ENCODE peak calls at places on chromosome 2, in six cellular contexts. W is nephron progenitor cell, H is DND-41, P is heart left ventricle, K is NB4, L is osteocyte. Z is an unnamed sample.

GRCh38 chr2:95079455-95079776 is 42.2 kb downstream of the MRPS5 start:
- DNase-seq in L (no peak), H (no peak), W (no peak), K (no peak), P (no peak), Z (no peak)

GRCh38 chr2:97759727-97760407 is 46.5 kb downstream of the ZAP70 start:
- DNase-seq in W (no peak), H (no peak), K (no peak), L (no peak), P (no peak), Z (no peak)

GRCh38 chr2:232435375-232435648 is 20.6 kb upstream of the ALPI start:
- DNase-seq in L (no peak), W (no peak), H (no peak), P (no peak), K (no peak), Z (no peak)

GRCh38 chr2:28128281-28128950 is 237.9 kb downstream of the BABAM2 start:
- DNase-seq in L (no peak), W (no peak), K (no peak), H (no peak), P (no peak), Z (no peak)

GRCh38 chr2:185990861-185991525 is 252.4 kb downstream of the FSIP2 start:
- DNase-seq in L (no peak), W (no peak), K (peak; percentile 7), H (no peak), P (no peak), Z (no peak)

GRCh38 chr2:230423851-230424458 is 8.0 kb downstream of the SP100 start:
- DNase-seq in H (no peak), K (no peak), L (no peak), W (no peak), P (no peak), Z (no peak)

GRCh38 chr2:196191541-196191940 is 20.2 kb upstream of the STK17B start:
- DNase-seq in K (no peak), H (no peak), W (no peak), L (no peak), P (no peak), Z (no peak)

GRCh38 chr2:119311831-119312230 is 54.8 kb downstream of the C2orf76 start:
- DNase-seq in P (no peak), H (no peak), L (no peak), K (no peak), W (no peak), Z (no peak)

GRCh38 chr2:19046986-19047780 is 311.2 kb downstream of the OSR1 start:
- DNase-seq in H (no peak), P (no peak), L (no peak), K (no peak), W (no peak), Z (no peak)

GRCh38 chr2:171248205-171248662 is 87.5 kb upstream of the TLK1 start:
- DNase-seq in P (no peak), W (no peak), K (peak; percentile 64), H (peak; percentile 67), L (no peak), Z (no peak)

GRCh38 chr2:215137741-215138340 is 585 bp downstream of the ABCA12 start:
- DNase-seq in L (no peak), P (no peak), W (no peak), H (no peak), K (no peak), Z (no peak)

GRCh38 chr2:175147196-175147595 is 20.8 kb downstream of the ATF2 start:
- DNase-seq in W (no peak), P (no peak), K (no peak), L (no peak), H (no peak), Z (no peak)

GRCh38 chr2:223779877-223780276 is 57.5 kb downstream of the AP1S3 start:
- DNase-seq in K (peak; percentile 76), W (no peak), H (peak; percentile 45), L (no peak), P (no peak), Z (peak; percentile 20)

GRCh38 chr2:239549711-239550265 is 149.0 kb upstream of the HDAC4 start:
- DNase-seq in P (no peak), K (no peak), W (no peak), L (no peak), H (peak; percentile 49), Z (no peak)

GRCh38 chr2:104046466-104046865 is 807.4 kb upstream of the POU3F3 start:
- DNase-seq in L (no peak), W (no peak), K (no peak), P (no peak), H (no peak), Z (no peak)

GRCh38 chr2:3102915-3103569 is 274.6 kb downstream of the EIPR1 start:
- DNase-seq in W (no peak), P (no peak), H (no peak), L (no peak), K (no peak), Z (no peak)

GRCh38 chr2:68690851-68691250 is 43.8 kb upstream of the ARHGAP25 start:
- DNase-seq in W (no peak), H (no peak), P (no peak), L (no peak), K (no peak), Z (no peak)
- TF ChIP-seq CTCF in W (no peak), H (no peak), P (no peak), L (no peak), K (no peak), Z (no peak)

DNA sequence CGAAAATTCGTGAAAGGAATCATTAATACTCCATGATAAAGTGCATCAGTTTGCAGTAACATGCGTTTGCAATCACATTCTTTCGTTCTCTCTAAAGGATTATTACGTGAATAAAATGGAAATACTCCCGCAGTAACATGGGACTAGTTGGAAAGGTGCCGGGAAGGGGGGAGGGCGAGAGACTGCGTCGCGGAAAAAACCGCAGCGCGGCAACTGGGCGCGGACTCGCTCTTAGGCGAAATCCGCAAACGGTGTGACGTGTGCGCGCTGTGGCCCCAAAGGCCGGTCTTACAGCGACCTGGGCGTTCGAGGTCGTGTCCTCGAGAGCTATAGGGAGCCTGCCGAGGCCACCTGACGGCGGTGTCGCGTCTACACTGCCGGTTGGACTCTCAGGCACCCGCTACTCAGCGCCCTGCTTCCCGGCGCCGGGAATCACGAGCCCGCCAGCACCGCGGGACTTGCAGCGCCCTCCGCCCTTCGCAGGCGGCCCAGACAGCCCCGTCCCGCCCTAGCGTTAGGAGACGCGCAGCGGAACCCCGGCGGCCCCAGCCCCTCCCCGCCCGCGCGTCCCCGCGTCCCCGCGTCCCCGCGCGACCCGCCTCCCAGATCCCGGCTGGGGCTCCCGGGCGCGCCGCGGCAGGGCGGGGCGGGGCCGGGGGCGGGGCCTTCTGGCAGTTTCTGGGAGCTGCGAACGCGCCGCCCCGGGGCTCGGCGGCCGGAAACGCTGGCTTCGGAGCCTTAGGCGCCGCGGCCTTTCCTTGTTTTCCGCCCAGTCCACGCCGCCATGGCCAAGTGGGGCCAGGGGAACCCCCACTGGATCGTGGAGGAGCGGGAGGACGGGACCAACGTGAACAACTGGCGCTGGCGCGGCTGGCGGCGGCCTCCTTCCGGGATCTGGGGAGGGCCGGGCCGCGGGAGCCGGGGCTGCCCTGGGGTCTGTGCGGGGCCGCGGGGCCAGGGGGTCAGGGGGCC is 15.1 kb downstream of the C2orf74 start:
- DNase-seq in L (peak; percentile 99), K (peak; percentile 95), H (peak; percentile 95), P (peak; percentile 98), W (peak; percentile 97), Z (peak; percentile 99)
- TF ChIP-seq CTCF in L (no peak), K (no peak), H (no peak), P (peak; percentile 33), W (no peak), Z (no peak)

DNA sequence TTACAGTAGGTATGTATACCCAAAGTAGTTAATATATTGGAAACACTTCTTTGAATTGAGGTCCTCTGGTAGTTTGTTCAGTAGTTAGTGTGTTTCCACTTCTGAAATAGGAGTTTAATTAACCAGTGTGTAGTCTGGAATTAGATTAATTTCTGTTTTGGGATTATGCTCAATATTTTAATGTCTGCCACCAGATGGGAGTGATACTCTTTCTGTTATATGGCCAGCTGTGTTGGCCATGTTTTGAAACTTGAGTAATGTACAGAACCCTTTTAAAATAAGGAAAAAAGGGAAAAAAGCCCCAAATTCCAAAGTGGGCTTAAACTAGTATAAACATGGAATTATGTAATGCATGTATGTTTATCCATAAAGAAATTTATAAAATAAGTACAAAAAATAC is 147.7 kb downstream of the CTNNA2 start:
- DNase-seq in H (no peak), W (no peak), P (no peak), L (no peak), K (no peak), Z (no peak)
- TF ChIP-seq CTCF in H (no peak), W (no peak), P (no peak), L (peak; percentile 54), K (no peak), Z (no peak)

GRCh38 chr2:54176577-54176976 is 61.2 kb downstream of the ACYP2 start:
- DNase-seq in P (peak; percentile 65), L (no peak), K (peak; percentile 40), H (peak; percentile 30), W (peak; percentile 36), Z (peak; percentile 63)
- TF ChIP-seq CTCF in P (peak; percentile 50), L (peak; percentile 68), K (peak; percentile 18), H (peak; percentile 54), W (peak; percentile 39), Z (no peak)

GRCh38 chr2:127951031-127951430 is 65.3 kb upstream of the AMMECR1L start:
- DNase-seq in H (no peak), P (no peak), W (no peak), K (no peak), L (no peak), Z (no peak)
- TF ChIP-seq CTCF in H (no peak), P (no peak), W (no peak), K (no peak), L (no peak), Z (no peak)

GRCh38 chr2:106127282-106127771 is 66.8 kb downstream of the UXS1 start:
- DNase-seq in W (no peak), K (no peak), L (no peak), H (no peak), P (no peak), Z (no peak)

GRCh38 chr2:106129150-106129549 is 65.0 kb downstream of the UXS1 start:
- DNase-seq in P (no peak), K (no peak), W (no peak), H (no peak), L (no peak), Z (no peak)

GRCh38 chr2:106129592-106129991 is 64.5 kb downstream of the UXS1 start:
- DNase-seq in K (no peak), L (no peak), W (no peak), P (no peak), H (no peak), Z (no peak)

GRCh38 chr2:106127776-106128268 is 66.3 kb downstream of the UXS1 start:
- DNase-seq in L (no peak), P (no peak), H (no peak), K (no peak), W (no peak), Z (no peak)

DNA sequence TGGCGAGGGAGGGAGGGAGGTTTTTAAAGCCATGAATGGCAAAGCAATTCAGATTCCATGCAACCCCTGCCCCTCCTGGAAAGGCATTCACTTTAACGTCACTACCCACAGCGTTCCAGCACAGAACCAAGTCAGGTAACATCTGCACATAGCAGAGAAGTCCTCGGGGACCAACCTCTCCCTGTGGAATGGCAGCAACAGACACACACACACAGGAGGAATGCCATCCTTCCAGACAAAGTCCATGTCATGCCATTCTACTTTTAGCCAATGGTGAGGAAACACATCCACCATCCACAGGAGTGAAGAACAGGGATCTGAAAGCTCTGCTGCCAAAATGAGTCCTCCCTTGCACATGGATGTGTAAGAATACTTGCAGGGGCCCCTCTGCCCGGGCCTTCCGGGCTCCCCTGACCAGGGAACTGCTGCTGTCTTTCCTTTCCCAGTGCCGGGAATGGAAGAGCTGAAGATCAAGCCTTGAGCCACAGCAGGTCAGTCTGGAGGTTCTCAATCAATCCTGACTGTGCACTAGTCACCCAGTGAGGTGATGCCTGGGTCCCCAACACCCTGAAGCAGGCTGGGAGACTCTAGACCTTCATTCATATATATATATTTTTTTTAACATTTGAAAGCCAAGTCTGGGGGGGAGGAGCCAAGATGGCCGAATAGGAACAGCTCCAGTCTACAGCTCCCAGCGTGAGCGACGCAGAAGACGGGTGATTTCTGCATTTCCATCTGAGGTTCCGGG is 63.7 kb downstream of the UXS1 start:
- DNase-seq in K (no peak), L (no peak), P (no peak), H (no peak), W (no peak), Z (no peak)
- TF ChIP-seq CTCF in K (no peak), L (no peak), P (no peak), H (no peak), W (no peak), Z (no peak)